ENCODE peak calls at places on chromosomes 3 and 15, in ten cellular contexts. Y, F, S, H, M, N, W, V, P and L are unnamed samples.

GRCh38 chr15:39548561-39548960 is 32.3 kb upstream of the THBS1 start:
- DNase-seq in Y (no peak), F (no peak), S (no peak), H (no peak), M (no peak), N (no peak), W (no peak), V (no peak), P (no peak), L (no peak)

GRCh38 chr3:188567478-188568195 is 413.7 kb downstream of the LPP start:
- DNase-seq in Y (no peak), F (no peak), S (no peak), H (no peak), M (no peak), N (no peak), W (no peak), V (no peak), P (no peak), L (no peak)

GRCh38 chr3:112111785-112112402 is 21.2 kb downstream of the GCSAM start:
- DNase-seq in Y (peak), F (peak), S (peak), H (peak), M (peak), N (peak), W (peak), V (no peak), P (peak), L (peak)

GRCh38 chr15:84736375-84736774 is 12.0 kb upstream of the ZNF592 start:
- DNase-seq in Y (no peak), F (no peak), S (peak), H (no peak), M (no peak), N (no peak), W (no peak), V (no peak), P (peak), L (no peak)

GRCh38 chr3:14554715-14555114 is 14.6 kb upstream of the GRIP2 start:
- DNase-seq in Y (no peak), F (no peak), S (no peak), H (no peak), M (no peak), N (peak), W (no peak), V (no peak), P (no peak), L (no peak)

GRCh38 chr3:66442254-66443249 is 58.3 kb downstream of the LRIG1 start:
- DNase-seq in Y (peak), F (peak), S (no peak), H (no peak), M (peak), N (peak), W (peak), V (peak), P (no peak), L (peak)

GRCh38 chr15:75233504-75234190 is 24.5 kb upstream of the GOLGA6C start:
- DNase-seq in Y (no peak), F (no peak), S (no peak), H (no peak), M (no peak), N (no peak), W (no peak), V (no peak), P (no peak), L (peak)

GRCh38 chr3:126752303-126753190 is 48.5 kb downstream of the CHCHD6 start:
- DNase-seq in Y (peak), F (peak), S (peak), H (no peak), M (peak), N (peak), W (peak), V (peak), P (peak), L (peak)

GRCh38 chr15:76467136-76467535 is 130.6 kb downstream of the ISL2 start:
- DNase-seq in Y (no peak), F (no peak), S (no peak), H (no peak), M (no peak), N (no peak), W (no peak), V (no peak), P (no peak), L (no peak)

GRCh38 chr15:88399021-88399685 is 68.0 kb downstream of the MRPL46 start:
- DNase-seq in Y (no peak), F (no peak), S (no peak), H (no peak), M (no peak), N (no peak), W (no peak), V (no peak), P (no peak), L (no peak)

GRCh38 chr3:112134335-112135124 is 1.5 kb upstream of the GCSAM start:
- DNase-seq in Y (no peak), F (no peak), S (no peak), H (no peak), M (no peak), N (peak), W (peak), V (no peak), P (peak), L (no peak)

GRCh38 chr3:131535131-131535530 is 32.4 kb upstream of the MRPL3 start:
- DNase-seq in Y (peak), F (no peak), S (no peak), H (no peak), M (no peak), N (peak), W (peak), V (no peak), P (no peak), L (no peak)

GRCh38 chr15:99076555-99077308 is 28.1 kb upstream of the SYNM start:
- DNase-seq in Y (peak), F (peak), S (peak), H (peak), M (peak), N (peak), W (peak), V (peak), P (peak), L (peak)

GRCh38 chr3:5126586-5126985 is 4.5 kb downstream of the ARL8B start:
- DNase-seq in Y (no peak), F (no peak), S (no peak), H (no peak), M (no peak), N (peak), W (peak), V (no peak), P (no peak), L (no peak)

GRCh38 chr3:186588619-186589018 is 18.1 kb downstream of the DNAJB11 start:
- DNase-seq in Y (peak), F (no peak), S (no peak), H (no peak), M (peak), N (peak), W (no peak), V (no peak), P (no peak), L (no peak)

GRCh38 chr15:101083336-101084045 is 164.3 kb downstream of the LRRK1 start:
- DNase-seq in Y (no peak), F (no peak), S (no peak), H (no peak), M (no peak), N (no peak), W (no peak), V (no peak), P (no peak), L (no peak)

GRCh38 chr3:132786890-132787289 is 64.7 kb upstream of the NPHP3 start:
- DNase-seq in Y (no peak), F (no peak), S (no peak), H (no peak), M (no peak), N (no peak), W (no peak), V (no peak), P (no peak), L (no peak)

GRCh38 chr3:47578119-47578630 is 490 bp downstream of the CSPG5 start:
- DNase-seq in Y (peak), F (peak), S (peak), H (no peak), M (no peak), N (no peak), W (no peak), V (peak), P (peak), L (peak)

GRCh38 chr3:134432236-134432635 is 53.5 kb downstream of the ANAPC13 start:
- DNase-seq in Y (no peak), F (no peak), S (no peak), H (no peak), M (no peak), N (no peak), W (no peak), V (no peak), P (no peak), L (no peak)

GRCh38 chr3:127182848-127183714 is 9.8 kb upstream of the PRR23E start:
- DNase-seq in Y (no peak), F (no peak), S (no peak), H (no peak), M (no peak), N (no peak), W (no peak), V (no peak), P (no peak), L (no peak)

GRCh38 chr3:172129868-172130751 is 90.7 kb downstream of the FNDC3B start:
- DNase-seq in Y (peak), F (peak), S (peak), H (no peak), M (peak), N (peak), W (peak), V (no peak), P (peak), L (peak)

GRCh38 chr3:181909241-181909640 is 197.5 kb downstream of the SOX2 start:
- DNase-seq in Y (no peak), F (no peak), S (no peak), H (no peak), M (no peak), N (no peak), W (no peak), V (no peak), P (no peak), L (no peak)

GRCh38 chr15:51904931-51905330 is 66.6 kb downstream of the LEO1 start:
- DNase-seq in Y (no peak), F (no peak), S (no peak), H (no peak), M (no peak), N (no peak), W (peak), V (no peak), P (no peak), L (no peak)

GRCh38 chr15:38613085-38613484 is 48.5 kb upstream of the RASGRP1 start:
- DNase-seq in Y (no peak), F (no peak), S (no peak), H (no peak), M (no peak), N (no peak), W (no peak), V (no peak), P (peak), L (no peak)

GRCh38 chr3:45011756-45012441 is 14.2 kb upstream of the CLEC3B start:
- DNase-seq in Y (no peak), F (peak), S (no peak), H (no peak), M (peak), N (peak), W (peak), V (no peak), P (peak), L (no peak)

GRCh38 chr3:50658416-50658815 is 16.3 kb upstream of the DOCK3 start:
- DNase-seq in Y (no peak), F (no peak), S (no peak), H (no peak), M (peak), N (no peak), W (no peak), V (no peak), P (no peak), L (no peak)

GRCh38 chr3:110526732-110527727 is 544.6 kb upstream of the NECTIN3 start:
- DNase-seq in Y (peak), F (peak), S (no peak), H (no peak), M (peak), N (peak), W (peak), V (no peak), P (no peak), L (no peak)

GRCh38 chr15:66803182-66803729 is 101.2 kb downstream of the SMAD6 start:
- DNase-seq in Y (peak), F (peak), S (no peak), H (no peak), M (peak), N (peak), W (peak), V (no peak), P (no peak), L (peak)

GRCh38 chr3:150319900-150320299 is 88.2 kb upstream of the TSC22D2 start:
- DNase-seq in Y (peak), F (peak), S (no peak), H (no peak), M (peak), N (peak), W (peak), V (no peak), P (peak), L (no peak)

GRCh38 chr3:170356596-170357175 is 829 bp upstream of the SKIL start:
- DNase-seq in Y (peak), F (peak), S (peak), H (no peak), M (peak), N (peak), W (peak), V (no peak), P (peak), L (peak)

GRCh38 chr15:59191855-59192237 is 14.8 kb upstream of the LDHAL6B start:
- DNase-seq in Y (peak), F (peak), S (no peak), H (no peak), M (peak), N (peak), W (peak), V (no peak), P (no peak), L (no peak)

GRCh38 chr3:29319262-29319661 is 38.4 kb downstream of the RBMS3 start:
- DNase-seq in Y (no peak), F (no peak), S (no peak), H (no peak), M (no peak), N (no peak), W (no peak), V (no peak), P (no peak), L (no peak)

GRCh38 chr3:20141841-20142240 is 44.2 kb downstream of the SGO1 start:
- DNase-seq in Y (no peak), F (no peak), S (no peak), H (no peak), M (peak), N (no peak), W (peak), V (peak), P (no peak), L (no peak)

GRCh38 chr15:67855842-67856241 is 16.0 kb upstream of the RNU6-1 start:
- DNase-seq in Y (no peak), F (no peak), S (no peak), H (no peak), M (peak), N (no peak), W (no peak), V (no peak), P (no peak), L (no peak)

GRCh38 chr3:187737401-187738088 is 7.7 kb downstream of the BCL6 start:
- DNase-seq in Y (peak), F (peak), S (peak), H (no peak), M (peak), N (peak), W (peak), V (no peak), P (peak), L (no peak)

GRCh38 chr3:8741581-8742355 is 8.2 kb downstream of the CAV3 start:
- DNase-seq in Y (peak), F (peak), S (no peak), H (no peak), M (peak), N (peak), W (peak), V (no peak), P (no peak), L (peak)

GRCh38 chr3:68919000-68919399 is 13.3 kb downstream of the TAFA4 start:
- DNase-seq in Y (no peak), F (peak), S (no peak), H (no peak), M (peak), N (peak), W (peak), V (no peak), P (no peak), L (no peak)